ENCODE peak calls at places on chromosome 11, in four cellular contexts. K is Peyer's patch; C is psoas muscle; X is effector memory CD4-positive, alpha-beta T cell. O is an unnamed sample.

GRCh38 chr11:82873919-82874333 is 26.3 kb downstream of the PRCP start:
- DNase-seq in C (no peak), X (no peak), K (no peak), O (no peak)

GRCh38 chr11:33642461-33643166 is 58.0 kb downstream of the C11orf91 start:
- DNase-seq in X (no peak), C (no peak), K (no peak), O (no peak)

GRCh38 chr11:79314906-79315689 is 125.7 kb downstream of the TENM4 start:
- DNase-seq in X (no peak), C (no peak), K (no peak), O (no peak)

GRCh38 chr11:75421035-75421602 is 11.9 kb downstream of the KLHL35 start:
- DNase-seq in X (no peak), C (no peak), K (no peak), O (peak; percentile 19)

GRCh38 chr11:48033918-48034341 is 53.6 kb downstream of the PTPRJ start:
- DNase-seq in K (no peak), X (no peak), C (no peak), O (no peak)

GRCh38 chr11:19679952-19680823 is 32.4 kb upstream of the NAV2 start:
- DNase-seq in X (no peak), C (peak; percentile 94), K (peak; percentile 79), O (peak; percentile 38)

GRCh38 chr11:104957280-104957679 is 11.1 kb downstream of the CASP4 start:
- DNase-seq in K (no peak), C (no peak), X (no peak), O (no peak)

GRCh38 chr11:85040166-85040565 is 587.0 kb downstream of the DLG2 start:
- DNase-seq in C (no peak), X (no peak), K (no peak), O (no peak)

GRCh38 chr11:82978422-82979099 is 77.0 kb downstream of the DDIAS start:
- DNase-seq in C (no peak), X (no peak), K (no peak), O (no peak)

GRCh38 chr11:19786644-19787043 is 74.0 kb downstream of the NAV2 start:
- DNase-seq in K (no peak), C (no peak), X (no peak), O (no peak)

GRCh38 chr11:95698939-95699562 is 90.5 kb downstream of the FAM76B start:
- DNase-seq in X (no peak), C (no peak), K (no peak), O (no peak)

GRCh38 chr11:96054870-96055705 is 131.2 kb upstream of the MTMR2 start:
- DNase-seq in X (no peak), K (no peak), C (no peak), O (no peak)

GRCh38 chr11:11265994-11266606 is 87.0 kb downstream of the CSNK2A3 start:
- DNase-seq in X (peak; percentile 16), C (peak; percentile 76), K (peak; percentile 77), O (no peak)

GRCh38 chr11:38667359-38667758 is 2069.3 kb upstream of the RAG2 start:
- DNase-seq in K (no peak), C (no peak), X (no peak), O (no peak)

GRCh38 chr11:78514922-78515502 is 59.7 kb downstream of the NARS2 start:
- DNase-seq in K (no peak), C (no peak), X (no peak), O (no peak)

GRCh38 chr11:10719616-10720015 is 26.1 kb upstream of the IRAG1 start:
- DNase-seq in K (no peak), C (no peak), X (no peak), O (no peak)

GRCh38 chr11:71323876-71324526 is 71.6 kb upstream of the SHANK2 start:
- DNase-seq in K (peak; percentile 19), C (no peak), X (no peak), O (no peak)

GRCh38 chr11:19713221-19714092 is 820 bp downstream of the NAV2 start:
- DNase-seq in X (no peak), C (peak; percentile 61), K (no peak), O (no peak)

GRCh38 chr11:57306156-57306876 is 18.4 kb downstream of the TNKS1BP1 start:
- DNase-seq in X (no peak), C (no peak), K (no peak), O (no peak)

GRCh38 chr11:45106440-45106839 is 40.0 kb upstream of the PRDM11 start:
- DNase-seq in K (peak; percentile 34), X (no peak), C (peak; percentile 49), O (no peak)

GRCh38 chr11:72144807-72145565 is 9.5 kb downstream of the FOLR3 start:
- DNase-seq in K (peak; percentile 71), X (no peak), C (no peak), O (no peak)

GRCh38 chr11:34640050-34640971 is 19.4 kb downstream of the EHF start:
- DNase-seq in K (peak; percentile 83), C (no peak), X (no peak), O (no peak)

GRCh38 chr11:44602810-44603410 is 37.4 kb downstream of the CD82 start:
- DNase-seq in K (no peak), X (no peak), C (no peak), O (no peak)

GRCh38 chr11:106961518-106961917 is 56.8 kb downstream of the GUCY1A2 start:
- DNase-seq in K (no peak), X (no peak), C (no peak), O (no peak)

GRCh38 chr11:2813968-2814367 is 71.6 kb downstream of the CDKN1C start:
- DNase-seq in X (no peak), C (no peak), K (no peak), O (no peak)

GRCh38 chr11:131880279-131880678 is 509.9 kb downstream of the NTM start:
- DNase-seq in C (no peak), X (no peak), K (no peak), O (no peak)

GRCh38 chr11:57491371-57492061 is 24.0 kb downstream of the SLC43A1 start:
- DNase-seq in K (peak; percentile 62), C (peak; percentile 76), X (no peak), O (no peak)

GRCh38 chr11:45859661-45860140 is 12.4 kb downstream of the CRY2 start:
- DNase-seq in K (peak; percentile 92), C (peak; percentile 96), X (no peak), O (peak; percentile 38)

GRCh38 chr11:125132586-125132985 is 21.2 kb upstream of the TMEM218 start:
- DNase-seq in K (no peak), C (no peak), X (no peak), O (no peak)

GRCh38 chr11:131910491-131911387 is 540.3 kb downstream of the NTM start:
- DNase-seq in C (no peak), X (no peak), K (no peak), O (no peak)

DNA sequence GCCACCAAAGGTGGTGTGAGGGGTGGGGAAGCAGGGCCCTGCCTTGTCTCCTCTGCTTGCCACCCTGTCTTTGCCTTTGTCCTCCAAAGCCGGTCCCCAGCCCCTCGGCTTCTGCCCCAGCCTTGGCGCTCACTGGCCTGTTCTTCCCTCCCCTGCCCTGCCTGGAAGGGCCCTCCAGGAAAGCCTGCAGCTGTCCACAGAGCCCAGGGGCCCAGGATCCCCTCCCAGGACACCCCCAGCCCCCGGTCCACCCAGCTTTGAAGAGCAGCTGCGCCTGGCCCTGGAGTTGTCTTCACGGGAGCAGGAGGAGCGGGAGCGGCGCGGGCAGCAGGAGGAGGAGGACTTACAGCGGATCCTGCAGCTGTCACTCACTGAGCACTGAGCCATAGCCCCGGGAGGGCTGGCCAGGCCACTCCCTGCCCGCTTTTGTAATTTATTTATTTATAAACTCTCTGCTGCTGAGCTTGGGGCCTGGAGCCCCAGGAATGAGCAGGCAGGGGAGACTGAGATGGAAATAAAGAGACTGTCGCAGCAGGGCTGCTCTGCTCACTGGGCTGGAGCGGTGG is 1.3 kb upstream of the SSH3 start:
- DNase-seq in K (peak; percentile 77), C (peak; percentile 90), X (no peak), O (no peak)
- H3K27ac ChIP-seq in K (peak overlapping the region; percentile 84), C (peak overlapping the region; percentile 82), X (peak overlapping the region; percentile 69), O (peak overlapping the region; percentile 84)

DNA sequence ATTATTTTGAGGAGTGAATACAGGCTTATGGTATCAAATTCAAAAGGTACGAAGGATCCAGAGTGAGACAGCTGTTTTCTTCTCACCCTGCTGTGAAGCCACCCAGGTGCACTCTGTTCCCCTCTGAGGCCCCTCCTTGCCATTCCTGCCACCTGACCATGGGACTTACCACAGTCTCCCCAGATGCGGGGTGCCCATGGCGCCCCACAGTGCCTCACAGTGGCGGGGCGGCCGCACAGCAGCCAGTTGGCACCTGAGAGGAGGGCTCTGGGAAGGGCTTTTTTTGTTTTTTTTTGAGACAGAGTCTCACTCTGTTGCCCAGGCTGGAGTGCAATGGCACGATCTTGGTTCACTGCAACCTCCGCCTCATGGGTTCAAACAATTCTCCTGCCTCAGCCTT is 151.7 kb downstream of the CEP164 start:
- DNase-seq in K (no peak), C (no peak), X (no peak), O (no peak)
- H3K27ac ChIP-seq in K (no peak overlapping the region), C (no peak overlapping the region), X (no peak overlapping the region), O (no peak overlapping the region)

GRCh38 chr11:36379653-36380052 is 83.6 kb downstream of the PRR5L start:
- DNase-seq in C (no peak), X (no peak), K (no peak), O (no peak)

GRCh38 chr11:36381005-36381350 is 84.9 kb downstream of the PRR5L start:
- DNase-seq in K (no peak), X (no peak), C (no peak), O (no peak)

GRCh38 chr11:36377759-36378553 is 81.9 kb downstream of the PRR5L start:
- DNase-seq in C (no peak), X (no peak), K (no peak), O (peak; percentile 49)

GRCh38 chr11:36383200-36383599 is 87.1 kb downstream of the PRR5L start:
- DNase-seq in K (no peak), C (no peak), X (no peak), O (peak; percentile 4)

DNA sequence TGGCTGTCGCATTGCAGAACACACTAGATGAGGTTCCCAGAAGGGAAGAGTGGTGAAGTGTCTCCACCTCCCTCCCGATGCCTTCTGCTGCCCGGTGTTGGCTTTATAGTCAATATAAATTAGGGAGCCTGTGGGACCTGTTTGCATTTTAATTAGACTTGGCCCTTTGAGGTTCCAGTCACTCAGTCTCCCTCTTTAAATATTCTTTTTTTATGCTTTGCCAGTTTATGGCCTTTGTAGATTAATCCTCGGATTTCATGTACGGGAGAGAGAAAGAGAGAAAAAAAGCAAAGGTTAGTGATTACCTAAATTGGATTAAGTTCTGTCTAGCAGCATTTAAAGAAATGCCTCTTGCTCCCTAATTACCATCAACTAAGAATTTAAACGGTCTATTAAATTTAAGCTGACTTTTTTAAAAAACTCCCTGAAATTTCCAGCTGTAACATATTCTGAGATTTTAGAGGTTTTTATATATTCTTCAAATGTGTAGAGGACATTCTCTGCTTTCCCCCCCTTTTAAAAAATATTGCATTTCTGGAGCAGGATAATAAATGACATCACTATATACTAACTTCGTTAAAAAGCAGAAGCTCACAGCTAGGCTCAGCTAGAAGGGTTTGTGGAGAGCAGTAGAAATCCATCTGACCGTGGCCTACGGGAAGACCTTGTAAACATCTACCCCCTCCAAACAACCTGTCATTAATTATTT is 84.4 kb downstream of the PRR5L start:
- DNase-seq in K (no peak), C (no peak), X (no peak), O (no peak)
- H3K27ac ChIP-seq in K (peak overlapping the region; percentile 4), C (no peak overlapping the region), X (peak overlapping the region; percentile 13), O (peak overlapping the region; percentile 49)

GRCh38 chr11:68214173-68215086 is 1.3 kb upstream of the KMT5B start:
- DNase-seq in K (no peak), C (peak; percentile 59), X (no peak), O (no peak)

GRCh38 chr11:68213555-68214172 is 568 bp upstream of the KMT5B start:
- DNase-seq in K (peak; percentile 93), X (peak; percentile 75), C (peak; percentile 95), O (peak; percentile 85)

GRCh38 chr11:68215524-68216170 is 2.6 kb upstream of the KMT5B start:
- DNase-seq in X (no peak), C (no peak), K (no peak), O (no peak)

GRCh38 chr11:68215087-68215445 is 2.0 kb upstream of the KMT5B start:
- DNase-seq in C (no peak), X (no peak), K (peak; percentile 51), O (no peak)

GRCh38 chr11:68216171-68216938 is 3.3 kb upstream of the KMT5B start:
- DNase-seq in C (peak; percentile 88), X (no peak), K (peak; percentile 65), O (no peak)
- H3K27ac ChIP-seq in C (peak overlapping the region; percentile 96), X (no peak overlapping the region), K (peak overlapping the region; percentile 56), O (no peak overlapping the region)

O was measured in substantia nigra.